ENCODE peak calls at places on chromosomes 2 and 18, in seven cellular contexts. H is tibial artery, W is aorta, P is stomach, U is A549, C is transverse colon, Q is heart right ventricle. J is an unnamed sample.

GRCh38 chr2:2016912-2017311 is 272.6 kb upstream of the PXDN start:
- DNase-seq in C (no peak), P (no peak), W (no peak), H (no peak), Q (no peak), U (no peak), J (no peak)

GRCh38 chr2:109382946-109383345 is 230.8 kb downstream of the SEPTIN10 start:
- DNase-seq in W (peak), C (peak), Q (peak), P (peak), U (no peak), H (peak), J (peak)

GRCh38 chr18:63140038-63140450 is 179.5 kb downstream of the BCL2 start:
- DNase-seq in C (no peak), P (no peak), U (no peak), Q (no peak), H (no peak), W (no peak), J (no peak)

GRCh38 chr18:41965856-41966255 is 10.8 kb downstream of the PIK3C3 start:
- DNase-seq in P (no peak), U (no peak), C (no peak), Q (no peak), H (no peak), W (no peak), J (no peak)

GRCh38 chr2:232354069-232354468 is 24.5 kb upstream of the ALPP start:
- DNase-seq in Q (no peak), U (no peak), C (no peak), H (no peak), P (no peak), W (peak), J (no peak)

GRCh38 chr2:61177727-61178549 is 15.9 kb downstream of the C2orf74 start:
- DNase-seq in H (peak), Q (peak), P (peak), W (no peak), C (peak), U (no peak), J (no peak)

GRCh38 chr18:356763-357162 is 88.9 kb upstream of the THOC1 start:
- DNase-seq in W (no peak), H (no peak), P (no peak), Q (no peak), U (no peak), C (no peak), J (no peak)

GRCh38 chr2:181203916-181204315 is 223.5 kb downstream of the UBE2E3 start:
- DNase-seq in W (no peak), C (no peak), H (no peak), P (no peak), Q (no peak), U (no peak), J (no peak)

GRCh38 chr18:41657189-41657588 is 297.8 kb upstream of the PIK3C3 start:
- DNase-seq in H (no peak), W (no peak), C (no peak), U (no peak), Q (no peak), P (no peak), J (no peak)

GRCh38 chr2:156810094-156810493 is 373.9 kb downstream of the GPD2 start:
- DNase-seq in H (no peak), P (no peak), Q (no peak), U (no peak), W (no peak), C (no peak), J (no peak)

GRCh38 chr18:64167408-64167807 is 18.5 kb upstream of the LINC00305 start:
- DNase-seq in U (no peak), H (no peak), P (no peak), W (no peak), Q (no peak), C (no peak), J (no peak)

GRCh38 chr2:212914392-212914791 is 237.0 kb downstream of the IKZF2 start:
- DNase-seq in H (no peak), P (no peak), W (no peak), Q (no peak), U (no peak), C (no peak), J (no peak)

GRCh38 chr18:21359746-21360145 is 117.7 kb downstream of the GREB1L start:
- DNase-seq in H (no peak), C (no peak), P (no peak), U (no peak), W (no peak), Q (no peak), J (no peak)

GRCh38 chr18:63022429-63023022 is 297.0 kb downstream of the BCL2 start:
- DNase-seq in Q (no peak), H (no peak), P (no peak), C (no peak), U (no peak), W (peak), J (no peak)

GRCh38 chr2:120817956-120818325 is 82.3 kb downstream of the GLI2 start:
- DNase-seq in P (no peak), C (no peak), H (no peak), U (no peak), W (peak), Q (no peak), J (peak)

GRCh38 chr2:25293958-25294513 is 47.7 kb downstream of the DNMT3A start:
- DNase-seq in Q (no peak), P (no peak), C (no peak), H (no peak), U (no peak), W (peak), J (no peak)

GRCh38 chr2:231300722-231301076 is 94.8 kb upstream of the B3GNT7 start:
- DNase-seq in U (no peak), C (no peak), H (no peak), P (no peak), W (no peak), Q (no peak), J (no peak)

GRCh38 chr2:1601471-1602358 is 142.6 kb downstream of the PXDN start:
- DNase-seq in H (no peak), Q (peak), C (no peak), U (no peak), P (no peak), W (no peak), J (no peak)

GRCh38 chr2:235116885-235117492 is 165.2 kb downstream of the SH3BP4 start:
- DNase-seq in H (no peak), W (no peak), U (no peak), Q (no peak), P (no peak), C (no peak), J (no peak)

GRCh38 chr18:50967714-50968661 is at the start of gene ELAC1:
- DNase-seq in H (peak), P (peak), C (peak), U (peak), Q (peak), W (peak), J (peak)

GRCh38 chr2:235966396-235966795 is 201.8 kb downstream of the GBX2 start:
- DNase-seq in H (no peak), C (no peak), Q (no peak), U (peak), P (no peak), W (no peak), J (no peak)

GRCh38 chr18:75189696-75190095 is 19.2 kb downstream of the PTGR3 start:
- DNase-seq in W (no peak), U (no peak), Q (no peak), H (no peak), C (no peak), P (no peak), J (no peak)

GRCh38 chr2:38600242-38600891 is 2.4 kb downstream of the HNRNPLL start:
- DNase-seq in W (no peak), Q (no peak), H (no peak), U (no peak), P (no peak), C (peak), J (no peak)

GRCh38 chr2:54259413-54260240 is 3.6 kb upstream of the TSPYL6 start:
- DNase-seq in U (no peak), W (no peak), P (no peak), H (no peak), Q (no peak), C (no peak), J (no peak)

GRCh38 chr2:66456183-66457041 is 21.5 kb downstream of the MEIS1 start:
- DNase-seq in U (no peak), W (no peak), H (no peak), Q (no peak), C (no peak), P (no peak), J (no peak)

GRCh38 chr2:20232837-20233207 is 7.9 kb upstream of the SDC1 start:
- DNase-seq in C (no peak), Q (no peak), P (no peak), W (peak), U (no peak), H (no peak), J (no peak)

GRCh38 chr2:10977003-10977402 is 65.3 kb downstream of the KCNF1 start:
- DNase-seq in H (no peak), W (no peak), C (no peak), P (no peak), U (no peak), Q (no peak), J (no peak)

GRCh38 chr2:70684846-70685622 is 83.0 kb downstream of the ADD2 start:
- DNase-seq in P (peak), W (no peak), C (no peak), Q (no peak), H (no peak), U (no peak), J (no peak)

GRCh38 chr2:124163825-124164224 is 138.7 kb downstream of the CNTNAP5 start:
- DNase-seq in Q (no peak), U (no peak), H (no peak), P (no peak), C (no peak), W (no peak), J (no peak)

GRCh38 chr2:128214251-128214650 is 104.4 kb downstream of the HS6ST1 start:
- DNase-seq in C (no peak), H (no peak), P (no peak), Q (no peak), U (no peak), W (no peak), J (no peak)

GRCh38 chr2:33069894-33070651 is 123.3 kb downstream of the LTBP1 start:
- DNase-seq in W (peak), P (peak), Q (peak), C (no peak), U (peak), H (peak), J (no peak)

GRCh38 chr2:120104002-120104467 is 91.2 kb downstream of the EPB41L5 start:
- DNase-seq in P (no peak), C (no peak), H (no peak), Q (no peak), W (no peak), U (no peak), J (no peak)

GRCh38 chr18:36095936-36096519 is 28.7 kb upstream of the RPRD1A start:
- DNase-seq in P (no peak), U (peak), H (no peak), W (no peak), C (no peak), Q (no peak), J (no peak)

GRCh38 chr2:132797551-132797950 is 127.5 kb upstream of the LYPD1 start:
- DNase-seq in U (no peak), Q (no peak), W (no peak), H (no peak), P (no peak), C (no peak), J (no peak)

DNA sequence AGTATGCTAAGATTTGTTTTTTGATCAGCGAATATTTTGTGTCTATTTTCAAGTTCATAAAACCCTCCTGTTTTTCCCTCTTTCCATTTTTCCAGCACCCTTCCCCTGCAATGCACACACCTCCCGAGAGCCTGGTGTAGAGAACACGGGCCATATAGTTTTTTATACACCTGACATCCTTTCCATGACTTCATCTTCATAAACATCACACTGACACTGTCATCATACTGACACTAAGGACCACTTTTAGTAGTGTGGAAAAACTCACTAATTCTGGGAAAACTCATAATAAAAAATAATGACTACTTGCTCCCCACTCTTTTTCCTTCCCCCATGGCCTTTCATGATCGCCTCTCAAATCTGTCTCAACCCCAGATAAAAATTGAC is 70.2 kb downstream of the EPHA4 start:
- DNase-seq in U (no peak), H (no peak), P (no peak), C (no peak), Q (no peak), W (no peak), J (no peak)
- H3K4me3 ChIP-seq in U (no peak), H (no peak), P (no peak), C (no peak), Q (no peak), W (no peak), J (no peak)

GRCh38 chr2:172282944-172283343 is 144.4 kb upstream of the ITGA6 start:
- DNase-seq in U (no peak), P (no peak), W (no peak), C (no peak), H (no peak), Q (no peak), J (no peak)

GRCh38 chr2:172283476-172283875 is 143.9 kb upstream of the ITGA6 start:
- DNase-seq in H (no peak), Q (no peak), P (no peak), W (no peak), C (no peak), U (no peak), J (no peak)

GRCh38 chr2:172284209-172284608 is 143.2 kb upstream of the ITGA6 start:
- DNase-seq in U (no peak), H (no peak), P (no peak), C (no peak), Q (no peak), W (no peak), J (no peak)

GRCh38 chr2:172285760-172286159 is 141.6 kb upstream of the ITGA6 start:
- DNase-seq in H (no peak), Q (no peak), U (no peak), P (no peak), C (no peak), W (no peak), J (no peak)

DNA sequence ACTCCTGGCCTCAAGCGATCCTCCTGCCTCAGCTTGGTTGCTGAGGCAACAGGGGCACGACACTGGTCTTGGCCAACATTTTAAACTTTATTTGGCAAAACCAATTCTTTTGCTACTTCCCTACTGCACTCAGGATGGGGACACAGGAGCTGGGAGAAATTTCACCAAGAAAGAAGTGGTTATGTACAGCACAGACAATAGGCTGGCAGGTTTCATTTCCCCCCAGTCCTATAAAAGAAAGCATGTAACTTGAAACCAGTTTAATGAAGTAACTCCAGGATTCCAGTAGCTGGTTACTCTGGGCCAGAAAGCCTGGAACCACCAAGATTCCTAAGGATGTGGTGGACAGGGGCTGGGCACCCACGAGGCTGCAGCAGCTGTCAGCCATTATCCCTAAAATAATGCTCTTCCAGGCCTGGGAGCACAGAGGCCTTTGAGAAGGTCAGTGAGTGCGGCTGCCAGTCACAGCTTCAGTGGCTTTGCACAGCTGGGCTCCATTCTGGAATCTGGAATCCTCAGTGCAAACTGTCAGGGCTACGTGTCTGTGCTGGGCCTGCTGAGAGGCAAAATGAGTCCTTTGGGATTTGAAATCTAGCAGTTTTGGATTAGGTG is 142.3 kb upstream of the ITGA6 start:
- DNase-seq in W (no peak), Q (peak), P (no peak), U (no peak), C (no peak), H (no peak), J (no peak)
- H3K4me3 ChIP-seq in W (no peak), Q (no peak), P (no peak), U (no peak), C (no peak), H (no peak), J (no peak)

DNA sequence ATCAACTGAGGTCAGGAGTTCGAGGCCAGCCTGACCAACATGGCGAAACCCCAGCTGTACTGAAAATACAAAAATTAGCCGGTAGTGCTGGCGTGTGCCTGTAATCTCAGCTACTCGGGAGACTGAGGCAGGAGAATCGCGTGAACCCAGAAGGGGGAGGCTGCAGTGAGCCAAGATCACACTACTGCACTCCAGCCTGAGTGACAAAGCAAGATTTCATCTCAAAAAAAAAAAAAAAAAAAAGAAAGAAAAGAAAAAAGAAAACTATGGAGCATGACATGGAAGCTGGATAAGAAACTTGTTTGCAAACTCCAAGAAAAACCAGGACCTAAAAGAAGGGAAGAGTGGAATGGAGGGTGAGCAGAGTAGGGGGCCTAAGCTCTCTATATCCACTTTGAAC is 1.9 kb upstream of the CHMP1B start:
- DNase-seq in U (no peak), C (no peak), H (no peak), W (no peak), P (no peak), Q (no peak), J (no peak)
- H3K4me3 ChIP-seq in U (peak), C (no peak), H (no peak), W (no peak), P (no peak), Q (no peak), J (peak)

GRCh38 chr2:218072002-218072401 is 2.9 kb downstream of the RUFY4 start:
- DNase-seq in U (no peak), H (no peak), P (no peak), C (no peak), Q (no peak), W (no peak), J (no peak)
- H3K4me3 ChIP-seq in U (no peak), H (no peak), P (no peak), C (no peak), Q (no peak), W (no peak), J (no peak)

GRCh38 chr2:73235315-73236028 is 1.4 kb downstream of the CCT7 start:
- DNase-seq in H (no peak), W (no peak), Q (no peak), C (no peak), P (no peak), U (no peak), J (no peak)
- H3K4me3 ChIP-seq in H (peak), W (peak), Q (peak), C (no peak), P (peak), U (peak), J (peak)

GRCh38 chr2:30231726-30232026 is 342 bp downstream of the LBH start:
- DNase-seq in Q (no peak), P (no peak), W (no peak), U (peak), H (no peak), C (no peak), J (no peak)
- H3K4me3 ChIP-seq in Q (peak), P (peak), W (peak), U (peak), H (peak), C (peak), J (peak)

GRCh38 chr2:64732153-64732552 is 78.4 kb upstream of the SERTAD2 start:
- DNase-seq in H (no peak), C (no peak), U (no peak), Q (no peak), P (no peak), W (no peak), J (no peak)
- H3K4me3 ChIP-seq in H (no peak), C (no peak), U (no peak), Q (no peak), P (no peak), W (no peak), J (no peak)